ENCODE peak calls at places on chromosomes 11 and 22, in five cellular contexts. Y, P, V, I and U are unnamed samples.

GRCh38 chr11:13335319-13335718 is 57.7 kb downstream of the BMAL1 start:
- DNase-seq in Y (no peak), P (peak; percentile 74), V (peak; percentile 49), I (peak; percentile 64), U (no peak)

GRCh38 chr11:3745161-3745560 is 52.2 kb downstream of the NUP98 start:
- DNase-seq in Y (no peak), P (no peak), V (no peak), I (no peak), U (no peak)

GRCh38 chr11:130426223-130427048 is 2.0 kb downstream of the ADAMTS8 start:
- DNase-seq in Y (no peak), P (no peak), V (no peak), I (no peak), U (no peak)

GRCh38 chr11:65862941-65863888 is 3.0 kb downstream of the MUS81 start:
- DNase-seq in Y (no peak), P (no peak), V (no peak), I (no peak), U (no peak)

GRCh38 chr11:96012086-96012824 is 88.3 kb upstream of the MTMR2 start:
- DNase-seq in Y (no peak), P (peak; percentile 29), V (peak; percentile 99), I (peak; percentile 86), U (peak; percentile 96)

GRCh38 chr22:43624144-43624998 is 187.7 kb downstream of the EFCAB6 start:
- DNase-seq in Y (no peak), P (no peak), V (peak; percentile 17), I (peak; percentile 6), U (no peak)

GRCh38 chr11:46391186-46391577 is 394 bp downstream of the CHRM4 start:
- DNase-seq in Y (no peak), P (no peak), V (no peak), I (no peak), U (no peak)

GRCh38 chr22:17264321-17265052 is 45.3 kb upstream of the ADA2 start:
- DNase-seq in Y (no peak), P (no peak), V (no peak), I (peak; percentile 28), U (no peak)

GRCh38 chr11:116136987-116137674 is 632.9 kb upstream of the CADM1 start:
- DNase-seq in Y (no peak), P (no peak), V (no peak), I (no peak), U (no peak)

GRCh38 chr11:47869548-47870393 is 21.6 kb upstream of the NUP160 start:
- DNase-seq in Y (no peak), P (no peak), V (no peak), I (no peak), U (no peak)

GRCh38 chr11:9617960-9618359 is 44.5 kb downstream of the WEE1 start:
- DNase-seq in Y (peak; percentile 85), P (no peak), V (no peak), I (peak; percentile 84), U (no peak)

GRCh38 chr11:76077575-76078150 is 128.6 kb downstream of the WNT11 start:
- DNase-seq in Y (no peak), P (no peak), V (no peak), I (peak; percentile 46), U (no peak)

GRCh38 chr22:42431401-42432019 is 693 bp downstream of the NFAM1 start:
- DNase-seq in Y (no peak), P (no peak), V (no peak), I (no peak), U (no peak)

GRCh38 chr11:91299980-91300379 is 924.6 kb upstream of the FAT3 start:
- DNase-seq in Y (no peak), P (no peak), V (no peak), I (peak; percentile 30), U (peak; percentile 19)

GRCh38 chr22:18970948-18971315 is 34.8 kb upstream of the PRODH start:
- DNase-seq in Y (no peak), P (no peak), V (no peak), I (no peak), U (no peak)

GRCh38 chr11:129023968-129024676 is 81.5 kb upstream of the TP53AIP1 start:
- DNase-seq in Y (no peak), P (peak; percentile 2), V (no peak), I (peak; percentile 60), U (no peak)

GRCh38 chr11:131064373-131064991 is 148.2 kb upstream of the SNX19 start:
- DNase-seq in Y (no peak), P (peak; percentile 52), V (peak; percentile 42), I (peak; percentile 59), U (peak; percentile 5)

GRCh38 chr11:38543311-38543710 is 1945.3 kb upstream of the RAG2 start:
- DNase-seq in Y (peak; percentile 45), P (no peak), V (no peak), I (peak; percentile 69), U (no peak)

GRCh38 chr22:36184433-36185035 is 17.1 kb downstream of the APOL4 start:
- DNase-seq in Y (no peak), P (no peak), V (no peak), I (peak; percentile 32), U (no peak)

GRCh38 chr11:66956689-66957290 is 1.4 kb downstream of the PC start:
- DNase-seq in Y (no peak), P (no peak), V (peak; percentile 65), I (peak; percentile 95), U (no peak)

GRCh38 chr11:16352707-16353106 is 3.6 kb downstream of the SOX6 start:
- DNase-seq in Y (no peak), P (no peak), V (no peak), I (no peak), U (no peak)

GRCh38 chr11:47508595-47509555 is 44.1 kb downstream of the CELF1 start:
- DNase-seq in Y (no peak), P (peak; percentile 9), V (no peak), I (no peak), U (no peak)

GRCh38 chr11:96741068-96741467 is 351.3 kb downstream of the JRKL start:
- DNase-seq in Y (no peak), P (no peak), V (no peak), I (peak; percentile 43), U (no peak)

GRCh38 chr11:78332174-78332866 is 85.3 kb downstream of the GAB2 start:
- DNase-seq in Y (no peak), P (no peak), V (no peak), I (peak; percentile 34), U (no peak)

GRCh38 chr22:47196493-47196849 is 434.0 kb downstream of the TBC1D22A start:
- DNase-seq in Y (no peak), P (no peak), V (no peak), I (no peak), U (no peak)

GRCh38 chr22:22714600-22715361 is 70.4 kb downstream of the GGTLC2 start:
- DNase-seq in Y (no peak), P (no peak), V (no peak), I (no peak), U (peak; percentile 40)

GRCh38 chr11:75576445-75577049 is 14.5 kb downstream of the SERPINH1 start:
- DNase-seq in Y (no peak), P (no peak), V (no peak), I (no peak), U (peak; percentile 45)

GRCh38 chr22:40368016-40368415 is 2.4 kb upstream of the SGSM3 start:
- DNase-seq in Y (no peak), P (no peak), V (no peak), I (no peak), U (no peak)

GRCh38 chr11:2444301-2445106 is at the start of the genes KCNQ1 and TRPM5:
- DNase-seq in Y (no peak), P (peak; percentile 82), V (no peak), I (no peak), U (no peak)

GRCh38 chr22:28027453-28028448 is 108.7 kb upstream of the PITPNB start:
- DNase-seq in Y (no peak), P (no peak), V (no peak), I (no peak), U (no peak)

GRCh38 chr11:35622070-35622469 is 3.8 kb downstream of the FJX1 start:
- DNase-seq in Y (peak; percentile 39), P (no peak), V (peak; percentile 6), I (peak; percentile 90), U (no peak)